ENCODE peak calls at places on chromosomes 6 and 20, in ten cellular contexts. One of them, this sample, is unnamed.

GRCh38 chr6:10529231-10529801 is 8.2 kb downstream of the GCNT2 start:
- DNase-seq in Caco-2: no peak
- DNase-seq in A549: no peak
- DNase-seq in prostate gland: peak; percentile 51
- DNase-seq in transverse colon: no peak
- DNase-seq in OCI-LY7: peak; percentile 53
- DNase-seq in ascending aorta: no peak
- DNase-seq in stomach: peak; percentile 71
- DNase-seq in B cell: no peak
- DNase-seq in PC-9: peak; percentile 72
- DNase-seq in this sample: no peak

GRCh38 chr6:37690964-37691735 is 6.5 kb downstream of the MDGA1 start:
- DNase-seq in A549: no peak
- DNase-seq in transverse colon: no peak
- DNase-seq in ascending aorta: no peak
- DNase-seq in B cell: no peak
- DNase-seq in prostate gland: no peak
- DNase-seq in Caco-2: no peak
- DNase-seq in PC-9: no peak
- DNase-seq in stomach: no peak
- DNase-seq in OCI-LY7: no peak
- DNase-seq in this sample: no peak

GRCh38 chr6:143556529-143556928 is 45.0 kb upstream of the FUCA2 start:
- DNase-seq in PC-9: no peak
- DNase-seq in OCI-LY7: no peak
- DNase-seq in A549: no peak
- DNase-seq in ascending aorta: no peak
- DNase-seq in transverse colon: no peak
- DNase-seq in prostate gland: no peak
- DNase-seq in stomach: no peak
- DNase-seq in B cell: no peak
- DNase-seq in Caco-2: no peak
- DNase-seq in this sample: no peak

GRCh38 chr6:150685860-150686259 is 86.2 kb downstream of the PLEKHG1 start:
- DNase-seq in stomach: no peak
- DNase-seq in transverse colon: peak; percentile 50
- DNase-seq in ascending aorta: no peak
- DNase-seq in prostate gland: no peak
- DNase-seq in A549: peak; percentile 28
- DNase-seq in PC-9: peak; percentile 43
- DNase-seq in OCI-LY7: peak; percentile 80
- DNase-seq in Caco-2: peak; percentile 85
- DNase-seq in B cell: no peak
- DNase-seq in this sample: peak; percentile 70

GRCh38 chr6:122730775-122731386 is 48.6 kb upstream of the FABP7 start:
- DNase-seq in B cell: no peak
- DNase-seq in ascending aorta: no peak
- DNase-seq in A549: peak; percentile 6
- DNase-seq in prostate gland: no peak
- DNase-seq in stomach: no peak
- DNase-seq in transverse colon: no peak
- DNase-seq in OCI-LY7: peak; percentile 18
- DNase-seq in PC-9: no peak
- DNase-seq in Caco-2: peak; percentile 37
- DNase-seq in this sample: no peak

GRCh38 chr6:82867946-82868345 is 197.7 kb downstream of the UBE3D start:
- DNase-seq in PC-9: no peak
- DNase-seq in B cell: no peak
- DNase-seq in OCI-LY7: no peak
- DNase-seq in stomach: no peak
- DNase-seq in Caco-2: no peak
- DNase-seq in ascending aorta: no peak
- DNase-seq in A549: no peak
- DNase-seq in prostate gland: no peak
- DNase-seq in transverse colon: no peak
- DNase-seq in this sample: no peak

GRCh38 chr20:19897891-19898290 is 119.3 kb upstream of the NAA20 start:
- DNase-seq in A549: no peak
- DNase-seq in ascending aorta: no peak
- DNase-seq in PC-9: no peak
- DNase-seq in Caco-2: no peak
- DNase-seq in transverse colon: no peak
- DNase-seq in OCI-LY7: no peak
- DNase-seq in stomach: no peak
- DNase-seq in prostate gland: no peak
- DNase-seq in B cell: no peak
- DNase-seq in this sample: no peak

GRCh38 chr20:4814696-4815252 is 93.1 kb downstream of the PRND start:
- DNase-seq in stomach: peak; percentile 44
- DNase-seq in ascending aorta: no peak
- DNase-seq in OCI-LY7: peak; percentile 87
- DNase-seq in transverse colon: peak; percentile 64
- DNase-seq in A549: no peak
- DNase-seq in PC-9: no peak
- DNase-seq in Caco-2: no peak
- DNase-seq in B cell: peak; percentile 75
- DNase-seq in prostate gland: no peak
- DNase-seq in this sample: peak; percentile 87

GRCh38 chr6:139891471-139891870 is 517.0 kb upstream of the CITED2 start:
- DNase-seq in Caco-2: no peak
- DNase-seq in stomach: no peak
- DNase-seq in PC-9: no peak
- DNase-seq in OCI-LY7: no peak
- DNase-seq in prostate gland: no peak
- DNase-seq in B cell: no peak
- DNase-seq in transverse colon: no peak
- DNase-seq in ascending aorta: no peak
- DNase-seq in A549: no peak
- DNase-seq in this sample: no peak

GRCh38 chr6:36701401-36701991 is 3.9 kb downstream of the RAB44 start:
- DNase-seq in transverse colon: no peak
- DNase-seq in B cell: no peak
- DNase-seq in stomach: no peak
- DNase-seq in A549: no peak
- DNase-seq in ascending aorta: no peak
- DNase-seq in PC-9: peak; percentile 69
- DNase-seq in Caco-2: no peak
- DNase-seq in OCI-LY7: peak; percentile 69
- DNase-seq in prostate gland: no peak
- DNase-seq in this sample: no peak

GRCh38 chr20:44407402-44408184 is 52.1 kb downstream of the HNF4A start:
- DNase-seq in stomach: peak; percentile 78
- DNase-seq in OCI-LY7: no peak
- DNase-seq in PC-9: peak; percentile 99
- DNase-seq in ascending aorta: no peak
- DNase-seq in prostate gland: peak; percentile 9
- DNase-seq in transverse colon: peak; percentile 91
- DNase-seq in A549: peak; percentile 80
- DNase-seq in B cell: no peak
- DNase-seq in Caco-2: peak; percentile 79
- DNase-seq in this sample: peak; percentile 42

GRCh38 chr6:125956506-125957390 is at the start of gene HINT3:
- DNase-seq in B cell: peak; percentile 88
- DNase-seq in prostate gland: peak; percentile 96
- DNase-seq in Caco-2: peak; percentile 98
- DNase-seq in stomach: peak; percentile 99
- DNase-seq in A549: peak; percentile 97
- DNase-seq in ascending aorta: peak; percentile 91
- DNase-seq in transverse colon: peak; percentile 99
- DNase-seq in PC-9: peak; percentile 95
- DNase-seq in OCI-LY7: peak; percentile 99
- DNase-seq in this sample: peak; percentile 98

GRCh38 chr6:137495652-137496391 is 1.6 kb upstream of the OLIG3 start:
- DNase-seq in B cell: no peak
- DNase-seq in transverse colon: no peak
- DNase-seq in stomach: no peak
- DNase-seq in PC-9: no peak
- DNase-seq in ascending aorta: no peak
- DNase-seq in prostate gland: no peak
- DNase-seq in OCI-LY7: no peak
- DNase-seq in A549: no peak
- DNase-seq in Caco-2: no peak
- DNase-seq in this sample: no peak

GRCh38 chr6:88164061-88164460 is 2.1 kb downstream of the CNR1 start:
- DNase-seq in OCI-LY7: peak; percentile 68
- DNase-seq in stomach: no peak
- DNase-seq in A549: no peak
- DNase-seq in B cell: no peak
- DNase-seq in transverse colon: no peak
- DNase-seq in PC-9: no peak
- DNase-seq in ascending aorta: no peak
- DNase-seq in Caco-2: no peak
- DNase-seq in prostate gland: no peak
- DNase-seq in this sample: no peak
- TF ChIP-seq CTCF in OCI-LY7: no peak
- TF ChIP-seq CTCF in stomach: no peak
- TF ChIP-seq CTCF in A549: no peak
- TF ChIP-seq CTCF in B cell: no peak
- TF ChIP-seq CTCF in transverse colon: no peak
- TF ChIP-seq CTCF in PC-9: no peak
- TF ChIP-seq CTCF in ascending aorta: no peak
- TF ChIP-seq CTCF in Caco-2: no peak
- TF ChIP-seq CTCF in prostate gland: no peak
- TF ChIP-seq CTCF in this sample: no peak

DNA sequence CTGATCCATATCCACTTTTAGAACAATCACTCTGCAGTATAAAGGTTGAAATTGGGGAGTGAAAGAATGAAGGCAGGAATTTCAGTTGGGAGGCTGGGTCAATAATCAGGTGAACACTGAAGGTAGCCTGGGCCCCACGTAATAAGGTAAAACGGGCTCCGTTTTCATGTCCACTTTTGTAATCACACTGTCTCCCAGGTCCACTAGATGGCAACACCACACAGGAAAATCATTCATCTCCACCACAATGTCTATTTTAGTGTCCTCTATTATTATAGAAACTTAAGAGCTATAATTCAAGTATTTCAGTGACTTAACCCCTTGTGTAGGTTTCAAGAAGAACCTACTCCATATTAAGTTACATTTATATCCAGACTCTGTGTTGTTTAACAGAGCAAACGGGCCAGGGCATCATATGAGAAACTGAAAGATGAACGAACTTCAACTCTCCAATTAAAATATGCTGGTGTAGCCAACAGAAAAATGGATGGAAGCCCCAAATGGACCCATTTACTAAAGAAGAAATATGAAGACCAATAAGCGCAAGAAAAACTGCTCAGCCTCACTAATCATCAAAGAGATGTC is 45.9 kb upstream of the MC3R start:
- DNase-seq in stomach: no peak
- DNase-seq in Caco-2: peak; percentile 39
- DNase-seq in prostate gland: no peak
- DNase-seq in B cell: no peak
- DNase-seq in OCI-LY7: peak; percentile 1
- DNase-seq in ascending aorta: no peak
- DNase-seq in A549: peak; percentile 23
- DNase-seq in PC-9: no peak
- DNase-seq in transverse colon: no peak
- DNase-seq in this sample: no peak
- TF ChIP-seq CTCF in stomach: no peak
- TF ChIP-seq CTCF in Caco-2: peak; percentile 60
- TF ChIP-seq CTCF in prostate gland: no peak
- TF ChIP-seq CTCF in B cell: no peak
- TF ChIP-seq CTCF in OCI-LY7: peak; percentile 50
- TF ChIP-seq CTCF in ascending aorta: peak; percentile 5
- TF ChIP-seq CTCF in A549: peak; percentile 31
- TF ChIP-seq CTCF in PC-9: peak; percentile 66
- TF ChIP-seq CTCF in transverse colon: peak; percentile 23
- TF ChIP-seq CTCF in this sample: peak; percentile 23

GRCh38 chr20:60206259-60206658 is 248.0 kb downstream of the CDH26 start:
- DNase-seq in stomach: no peak
- DNase-seq in B cell: no peak
- DNase-seq in Caco-2: peak; percentile 61
- DNase-seq in A549: peak; percentile 27
- DNase-seq in prostate gland: no peak
- DNase-seq in OCI-LY7: peak; percentile 19
- DNase-seq in ascending aorta: no peak
- DNase-seq in PC-9: no peak
- DNase-seq in transverse colon: no peak
- DNase-seq in this sample: no peak
- TF ChIP-seq CTCF in stomach: no peak
- TF ChIP-seq CTCF in B cell: no peak
- TF ChIP-seq CTCF in Caco-2: peak; percentile 52
- TF ChIP-seq CTCF in A549: peak; percentile 19
- TF ChIP-seq CTCF in prostate gland: no peak
- TF ChIP-seq CTCF in OCI-LY7: peak; percentile 62
- TF ChIP-seq CTCF in ascending aorta: no peak
- TF ChIP-seq CTCF in PC-9: peak; percentile 51
- TF ChIP-seq CTCF in transverse colon: no peak
- TF ChIP-seq CTCF in this sample: no peak

GRCh38 chr6:167214216-167214615 is 56.4 kb upstream of the GPR31 start:
- DNase-seq in prostate gland: no peak
- DNase-seq in Caco-2: no peak
- DNase-seq in B cell: no peak
- DNase-seq in PC-9: no peak
- DNase-seq in stomach: no peak
- DNase-seq in A549: no peak
- DNase-seq in transverse colon: no peak
- DNase-seq in OCI-LY7: no peak
- DNase-seq in ascending aorta: no peak
- DNase-seq in this sample: no peak

GRCh38 chr6:167210375-167211295 is 52.9 kb upstream of the GPR31 start:
- DNase-seq in A549: no peak
- DNase-seq in stomach: no peak
- DNase-seq in prostate gland: peak; percentile 54
- DNase-seq in transverse colon: no peak
- DNase-seq in PC-9: no peak
- DNase-seq in OCI-LY7: no peak
- DNase-seq in ascending aorta: no peak
- DNase-seq in Caco-2: no peak
- DNase-seq in B cell: no peak
- DNase-seq in this sample: no peak

GRCh38 chr6:167211870-167212715 is 54.3 kb upstream of the GPR31 start:
- DNase-seq in PC-9: no peak
- DNase-seq in prostate gland: no peak
- DNase-seq in B cell: no peak
- DNase-seq in ascending aorta: no peak
- DNase-seq in A549: no peak
- DNase-seq in stomach: no peak
- DNase-seq in Caco-2: no peak
- DNase-seq in transverse colon: no peak
- DNase-seq in OCI-LY7: no peak
- DNase-seq in this sample: no peak

GRCh38 chr6:167209577-167209975 is 51.8 kb upstream of the GPR31 start:
- DNase-seq in prostate gland: no peak
- DNase-seq in transverse colon: no peak
- DNase-seq in B cell: no peak
- DNase-seq in stomach: no peak
- DNase-seq in PC-9: no peak
- DNase-seq in ascending aorta: no peak
- DNase-seq in Caco-2: no peak
- DNase-seq in A549: no peak
- DNase-seq in OCI-LY7: no peak
- DNase-seq in this sample: no peak

DNA sequence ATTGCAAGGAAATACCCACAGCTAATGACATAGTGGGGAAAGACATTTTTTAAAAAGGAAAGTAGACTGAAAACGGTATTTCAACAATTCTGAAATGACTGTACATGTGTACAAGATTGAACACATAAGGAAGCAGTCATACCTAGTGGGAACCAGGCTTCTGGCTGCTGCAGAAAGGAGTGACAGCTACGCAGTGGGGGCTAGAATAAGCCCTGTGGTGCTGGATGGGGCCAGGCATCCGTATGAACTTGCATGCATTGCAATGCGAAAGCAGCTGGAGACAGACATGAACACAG is 54.9 kb upstream of the GPR31 start:
- DNase-seq in transverse colon: no peak
- DNase-seq in Caco-2: no peak
- DNase-seq in ascending aorta: no peak
- DNase-seq in A549: no peak
- DNase-seq in OCI-LY7: no peak
- DNase-seq in PC-9: no peak
- DNase-seq in prostate gland: no peak
- DNase-seq in stomach: no peak
- DNase-seq in B cell: no peak
- DNase-seq in this sample: no peak
- TF ChIP-seq CTCF in transverse colon: no peak
- TF ChIP-seq CTCF in Caco-2: no peak
- TF ChIP-seq CTCF in ascending aorta: no peak
- TF ChIP-seq CTCF in A549: no peak
- TF ChIP-seq CTCF in OCI-LY7: no peak
- TF ChIP-seq CTCF in PC-9: no peak
- TF ChIP-seq CTCF in prostate gland: no peak
- TF ChIP-seq CTCF in stomach: no peak
- TF ChIP-seq CTCF in B cell: no peak
- TF ChIP-seq CTCF in this sample: no peak